ENCODE peak calls at places on chromosomes 2 and 18, in seven cellular contexts. T is CD8-positive, alpha-beta T cell; G is spleen; J is right cardiac atrium; L is PC-9; H is MM.1S; F is adrenal gland. Q is an unnamed sample.

GRCh38 chr2:179981085-179981484 is 26.0 kb downstream of the CWC22 start:
- DNase-seq in H (no peak), T (no peak), L (no peak), G (no peak), F (no peak), J (no peak), Q (no peak)

GRCh38 chr2:127581050-127581345 is 45.5 kb downstream of the MYO7B start:
- DNase-seq in L (no peak), H (no peak), G (peak; percentile 41), F (no peak), J (no peak), T (no peak), Q (no peak)

GRCh38 chr2:187581125-187581896 is 27.1 kb upstream of the TFPI start:
- DNase-seq in G (no peak), J (no peak), H (peak; percentile 66), T (no peak), L (peak; percentile 6), F (no peak), Q (peak; percentile 1)

GRCh38 chr2:40466926-40467325 is 15.0 kb upstream of the SLC8A1 start:
- DNase-seq in J (no peak), H (no peak), T (no peak), G (no peak), F (no peak), L (no peak), Q (no peak)

GRCh38 chr2:11152591-11152990 is 2.7 kb upstream of the SLC66A3 start:
- DNase-seq in T (no peak), G (peak; percentile 74), F (no peak), H (no peak), J (no peak), L (no peak), Q (no peak)

GRCh38 chr2:1856481-1856880 is 112.2 kb upstream of the PXDN start:
- DNase-seq in H (no peak), T (no peak), J (no peak), L (no peak), G (no peak), F (no peak), Q (no peak)

GRCh38 chr2:11657195-11657594 is 12.8 kb downstream of the NTSR2 start:
- DNase-seq in L (no peak), J (no peak), G (no peak), T (no peak), H (no peak), F (no peak), Q (no peak)

GRCh38 chr2:28164280-28164801 is 228.3 kb upstream of the FOSL2 start:
- DNase-seq in J (peak; percentile 61), G (no peak), H (no peak), T (no peak), F (no peak), L (no peak), Q (no peak)

GRCh38 chr2:63581266-63581961 is 6.9 kb downstream of the WDPCP start:
- DNase-seq in L (no peak), H (no peak), J (peak; percentile 54), T (no peak), G (no peak), F (peak; percentile 80), Q (no peak)

GRCh38 chr2:106827178-106827577 is 58.8 kb downstream of the ST6GAL2 start:
- DNase-seq in T (no peak), F (no peak), H (no peak), L (no peak), J (no peak), G (no peak), Q (no peak)

GRCh38 chr2:241154915-241155314 is 4.6 kb downstream of the PPP1R7 start:
- DNase-seq in J (no peak), L (no peak), T (no peak), H (no peak), G (peak; percentile 12), F (no peak), Q (no peak)

GRCh38 chr2:26897807-26898479 is 50.0 kb downstream of the DPYSL5 start:
- DNase-seq in L (no peak), T (no peak), F (no peak), H (no peak), J (no peak), G (no peak), Q (no peak)

GRCh38 chr2:121368155-121368554 is 83.2 kb upstream of the TFCP2L1 start:
- DNase-seq in G (no peak), L (no peak), F (no peak), T (no peak), J (no peak), H (no peak), Q (no peak)

GRCh38 chr2:141911485-141912066 is 219.2 kb downstream of the LRP1B start:
- DNase-seq in H (peak; percentile 66), J (no peak), L (no peak), F (no peak), G (no peak), T (no peak), Q (peak; percentile 2)

GRCh38 chr2:144372484-144373195 is 147.3 kb downstream of the ZEB2 start:
- DNase-seq in L (no peak), F (peak; percentile 21), T (no peak), J (no peak), G (no peak), H (no peak), Q (no peak)

GRCh38 chr2:33069894-33070651 is 123.3 kb downstream of the LTBP1 start:
- DNase-seq in T (no peak), J (peak; percentile 57), L (peak; percentile 76), F (peak; percentile 78), G (no peak), H (no peak), Q (no peak)

GRCh38 chr2:234033174-234033573 is 17.3 kb upstream of the SPP2 start:
- DNase-seq in T (no peak), H (peak; percentile 30), J (no peak), G (no peak), F (no peak), L (no peak), Q (no peak)

GRCh38 chr2:240948905-240949790 is 43.0 kb downstream of the CROCC2 start:
- DNase-seq in J (peak; percentile 47), F (no peak), G (peak; percentile 47), H (no peak), T (no peak), L (no peak), Q (no peak)

GRCh38 chr18:59898609-59899297 is 1.0 kb upstream of the PMAIP1 start:
- DNase-seq in J (no peak), F (no peak), L (no peak), T (no peak), G (peak; percentile 79), H (no peak), Q (no peak)

DNA sequence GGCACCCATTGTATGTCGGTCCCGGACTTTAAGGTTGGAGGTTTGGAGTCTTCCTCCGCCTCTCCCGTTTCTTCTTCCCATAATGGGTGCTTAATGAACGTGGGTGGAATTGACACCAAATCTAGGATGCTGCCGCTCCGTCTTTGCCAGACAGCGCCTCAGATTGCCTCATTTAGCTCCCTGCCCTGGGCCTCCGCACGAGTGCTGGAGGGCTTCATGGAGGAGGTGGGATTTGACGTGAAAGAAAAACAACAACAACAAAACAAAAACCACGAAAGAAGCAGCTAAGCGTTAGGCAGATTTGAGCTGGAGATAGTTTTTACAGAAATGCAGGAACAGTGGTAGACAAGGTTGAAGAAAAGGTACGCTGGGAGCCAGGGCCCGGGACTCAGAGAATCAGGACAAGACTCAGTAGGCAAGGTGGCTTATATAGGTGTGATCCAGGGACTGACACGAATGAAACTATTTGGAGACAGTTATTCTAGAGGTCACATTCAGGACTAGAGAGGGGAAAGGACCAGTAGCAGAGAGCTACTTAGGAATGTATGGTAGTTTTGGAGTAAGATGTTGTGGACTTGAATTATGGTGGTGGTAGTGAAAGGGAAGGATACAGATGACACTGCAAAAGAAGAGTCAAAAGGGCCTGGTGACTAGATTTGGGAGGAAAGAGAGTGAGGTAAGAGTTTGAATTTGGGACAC is 605 bp downstream of the ZNF2 start:
- DNase-seq in J (no peak), G (no peak), T (no peak), F (no peak), H (no peak), L (no peak), Q (no peak)
- H3K27ac ChIP-seq in J (peak overlapping the region; percentile 45), G (peak overlapping the region; percentile 93), T (peak overlapping the region; percentile 90), F (peak overlapping the region; percentile 94), H (no peak overlapping the region), L (no peak overlapping the region), Q (peak overlapping the region; percentile 88)

GRCh38 chr2:43074052-43074451 is 152.4 kb downstream of the ZFP36L2 start:
- DNase-seq in J (no peak), T (no peak), F (peak; percentile 7), L (no peak), G (peak; percentile 42), H (no peak), Q (no peak)
- H3K4me1 ChIP-seq in J (peaks cover 36% of the 10 kb centered on the region), T (no peaks in the 10 kb centered on the region), F (peaks cover 46% of the 10 kb centered on the region), L (peaks cover 82% of the 10 kb centered on the region), G (peaks cover 6% of the 10 kb centered on the region), H (no peaks in the 10 kb centered on the region), Q (no peaks in the 10 kb centered on the region)

DNA sequence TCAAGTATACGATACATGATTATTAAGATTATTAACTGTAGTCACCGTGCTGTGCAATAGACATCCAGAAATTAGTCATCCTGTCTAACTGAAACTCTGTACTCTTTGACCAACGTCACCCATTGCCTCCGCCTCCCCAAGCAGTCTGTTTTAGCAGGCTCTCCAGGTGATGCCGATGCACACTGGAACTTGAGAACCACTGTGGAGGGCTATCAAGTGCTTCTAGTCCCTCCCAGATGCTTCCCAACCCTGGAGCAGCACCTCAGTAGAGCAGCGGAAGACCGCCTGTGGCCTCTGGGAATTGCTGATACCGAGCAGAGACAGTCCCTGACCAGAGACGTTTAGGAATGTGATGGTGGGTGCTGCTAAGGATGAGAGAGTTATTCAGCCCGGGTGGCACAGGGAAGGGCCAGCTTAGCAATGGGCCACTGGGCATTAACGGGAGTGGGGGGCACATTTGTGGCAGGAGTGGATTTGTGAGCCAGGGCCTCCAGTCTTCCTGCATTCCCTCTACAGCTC is 50.7 kb downstream of the LIPG start:
- DNase-seq in G (no peak), H (no peak), T (no peak), L (no peak), F (no peak), J (no peak), Q (no peak)
- H3K4me3 ChIP-seq in G (no peak overlapping the region), H (no peak overlapping the region), T (no peak overlapping the region), L (no peak overlapping the region), F (no peak overlapping the region), J (no peak overlapping the region), Q (no peak overlapping the region)

DNA sequence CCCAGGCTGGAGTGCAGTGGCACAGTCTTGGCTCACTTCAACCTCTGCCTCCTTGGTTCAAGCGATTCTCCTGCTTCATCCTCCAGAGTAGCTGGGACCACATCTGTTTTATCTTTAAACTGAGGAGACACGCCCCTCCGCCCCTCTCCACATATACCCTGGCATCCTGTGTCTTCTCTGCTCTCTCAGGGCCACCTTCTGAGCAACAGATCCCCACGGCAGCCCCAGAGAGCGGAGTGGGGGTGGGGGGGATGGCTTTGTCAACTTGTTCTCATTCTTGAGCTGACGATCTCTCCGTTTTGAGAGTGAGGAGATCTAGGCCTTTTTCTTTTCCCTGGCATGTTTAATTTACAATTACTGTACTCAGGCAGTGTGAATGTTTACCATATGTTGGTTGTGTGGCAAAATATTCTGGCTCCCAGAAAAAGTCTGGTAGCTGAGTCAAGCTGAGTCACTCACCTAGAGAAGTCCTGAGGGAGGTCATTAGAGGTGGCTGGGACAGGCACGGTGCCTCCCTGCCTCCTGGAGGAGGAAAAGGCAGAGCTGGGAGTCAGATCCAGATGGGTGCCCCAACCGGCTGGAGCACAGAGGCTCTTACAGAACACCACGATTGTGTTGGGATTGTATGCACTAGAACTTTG is 19.5 kb upstream of the ID2 start:
- DNase-seq in F (peak; percentile 63), T (no peak), L (peak; percentile 31), H (no peak), G (no peak), J (no peak), Q (no peak)
- H3K27ac ChIP-seq in F (no peak overlapping the region), T (no peak overlapping the region), L (no peak overlapping the region), H (no peak overlapping the region), G (no peak overlapping the region), J (peak overlapping the region; percentile 1), Q (no peak overlapping the region)